ENCODE peak calls at places on chromosomes 6 and 20, in five cellular contexts. M, H, S, N and J are unnamed samples.

GRCh38 chr20:1566701-1567100 is 9.2 kb upstream of the SIRPD start:
- DNase-seq in M (peak; percentile 1), H (no peak), S (no peak), N (no peak), J (no peak)

GRCh38 chr20:18267815-18268214 is 20.5 kb upstream of the ZNF133 start:
- DNase-seq in M (no peak), H (no peak), S (no peak), N (no peak), J (no peak)

GRCh38 chr6:148513145-148514071 is 170.8 kb downstream of the SASH1 start:
- DNase-seq in M (no peak), H (no peak), S (peak; percentile 62), N (no peak), J (no peak)

GRCh38 chr20:11549172-11550117 is 368.2 kb upstream of the BTBD3 start:
- DNase-seq in M (no peak), H (no peak), S (no peak), N (no peak), J (no peak)

GRCh38 chr6:109687271-109687721 is 3.7 kb downstream of the AK9 start:
- DNase-seq in M (no peak), H (no peak), S (no peak), N (no peak), J (no peak)

GRCh38 chr6:79077680-79078056 is 386 bp downstream of the PHIP start:
- DNase-seq in M (no peak), H (no peak), S (peak; percentile 92), N (peak; percentile 49), J (peak; percentile 53)

GRCh38 chr6:130982941-130983456 is 80.0 kb downstream of the EPB41L2 start:
- DNase-seq in M (no peak), H (no peak), S (no peak), N (no peak), J (no peak)

GRCh38 chr20:44648579-44648978 is 2.9 kb downstream of the ADA start:
- DNase-seq in M (peak; percentile 35), H (no peak), S (no peak), N (no peak), J (no peak)

GRCh38 chr6:8947900-8948299 is 512.6 kb upstream of the SLC35B3 start:
- DNase-seq in M (no peak), H (no peak), S (no peak), N (no peak), J (no peak)

DNA sequence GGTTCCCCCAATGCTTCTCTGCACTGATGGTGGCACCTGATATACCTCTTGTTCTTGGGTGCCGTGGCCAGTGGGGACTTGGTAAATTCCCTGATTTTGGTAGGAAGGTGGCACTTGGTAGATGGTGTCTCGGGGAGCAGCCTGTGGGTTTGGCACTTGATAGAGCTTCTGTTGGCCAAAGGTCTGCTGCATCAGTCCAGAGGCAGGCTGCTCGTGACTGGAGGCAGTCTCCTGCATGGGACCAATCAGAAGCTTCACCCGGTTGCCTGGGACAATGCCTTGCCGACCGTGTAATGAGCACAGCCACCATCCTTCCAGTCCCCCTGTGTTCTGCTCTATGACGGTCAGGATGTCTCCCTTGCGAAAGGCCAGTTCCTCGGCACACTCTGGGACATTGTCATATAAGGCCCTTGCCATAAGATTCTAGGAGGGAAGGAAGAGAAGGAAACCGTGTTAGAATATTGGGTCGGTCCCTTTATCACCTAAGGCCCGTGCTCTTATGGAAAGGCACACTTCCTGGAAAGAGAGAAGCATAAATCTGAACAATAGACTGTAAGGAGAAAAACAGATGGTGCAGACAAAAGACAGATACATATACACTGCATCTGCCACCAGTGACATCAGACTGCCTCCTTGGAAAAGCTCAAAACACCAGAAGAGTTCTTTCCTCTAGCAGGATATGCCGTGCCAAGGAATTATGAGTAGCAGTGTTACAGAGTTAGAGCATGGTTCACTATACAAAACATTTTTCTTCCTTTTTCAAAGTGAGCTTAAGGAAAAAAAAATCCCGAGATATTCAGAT is 19.0 kb downstream of the NEDD9 start:
- DNase-seq in M (no peak), H (no peak), S (no peak), N (no peak), J (no peak)
- TF ChIP-seq EP300 in M (no peak), H (no peak), S (no peak), N (no peak), J (peak; percentile 28)

GRCh38 chr20:36860339-36860738 is 15.6 kb upstream of the TLDC2 start:
- DNase-seq in M (no peak), H (no peak), S (no peak), N (no peak), J (no peak)

GRCh38 chr20:36860811-36861624 is 14.9 kb upstream of the TLDC2 start:
- DNase-seq in M (no peak), H (no peak), S (no peak), N (no peak), J (no peak)

GRCh38 chr20:36856691-36857635 is 19.0 kb upstream of the TLDC2 start:
- DNase-seq in M (no peak), H (no peak), S (no peak), N (no peak), J (no peak)

GRCh38 chr20:36859700-36860330 is 16.1 kb upstream of the TLDC2 start:
- DNase-seq in M (no peak), H (no peak), S (no peak), N (no peak), J (no peak)

GRCh38 chr20:36859282-36859555 is 16.7 kb upstream of the TLDC2 start:
- DNase-seq in M (no peak), H (no peak), S (no peak), N (no peak), J (no peak)
- TF ChIP-seq POLR2AphosphoS5 in M (no peak), H (no peak), S (no peak), N (no peak), J (no peak)

GRCh38 chr6:37257320-37257633 is 295 bp upstream of the TBC1D22B start:
- DNase-seq in M (no peak), H (no peak), S (no peak), N (no peak), J (no peak)

GRCh38 chr6:37257634-37258404 is at the start of the genes TBC1D22B and TMEM217:
- DNase-seq in M (peak; percentile 94), H (peak; percentile 98), S (peak; percentile 97), N (peak; percentile 98), J (peak; percentile 98)

GRCh38 chr6:37258716-37259115 is 772 bp upstream of the TMEM217 start:
- DNase-seq in M (no peak), H (no peak), S (no peak), N (no peak), J (no peak)

GRCh38 chr6:37259191-37259590 is 1.2 kb upstream of the TMEM217 start:
- DNase-seq in M (no peak), H (no peak), S (no peak), N (no peak), J (no peak)

GRCh38 chr6:37258405-37258704 is 411 bp upstream of the TMEM217 start:
- DNase-seq in M (no peak), H (no peak), S (no peak), N (no peak), J (no peak)
- TF ChIP-seq EP300 in M (no peak), H (no peak), S (no peak), N (no peak), J (no peak)

DNA sequence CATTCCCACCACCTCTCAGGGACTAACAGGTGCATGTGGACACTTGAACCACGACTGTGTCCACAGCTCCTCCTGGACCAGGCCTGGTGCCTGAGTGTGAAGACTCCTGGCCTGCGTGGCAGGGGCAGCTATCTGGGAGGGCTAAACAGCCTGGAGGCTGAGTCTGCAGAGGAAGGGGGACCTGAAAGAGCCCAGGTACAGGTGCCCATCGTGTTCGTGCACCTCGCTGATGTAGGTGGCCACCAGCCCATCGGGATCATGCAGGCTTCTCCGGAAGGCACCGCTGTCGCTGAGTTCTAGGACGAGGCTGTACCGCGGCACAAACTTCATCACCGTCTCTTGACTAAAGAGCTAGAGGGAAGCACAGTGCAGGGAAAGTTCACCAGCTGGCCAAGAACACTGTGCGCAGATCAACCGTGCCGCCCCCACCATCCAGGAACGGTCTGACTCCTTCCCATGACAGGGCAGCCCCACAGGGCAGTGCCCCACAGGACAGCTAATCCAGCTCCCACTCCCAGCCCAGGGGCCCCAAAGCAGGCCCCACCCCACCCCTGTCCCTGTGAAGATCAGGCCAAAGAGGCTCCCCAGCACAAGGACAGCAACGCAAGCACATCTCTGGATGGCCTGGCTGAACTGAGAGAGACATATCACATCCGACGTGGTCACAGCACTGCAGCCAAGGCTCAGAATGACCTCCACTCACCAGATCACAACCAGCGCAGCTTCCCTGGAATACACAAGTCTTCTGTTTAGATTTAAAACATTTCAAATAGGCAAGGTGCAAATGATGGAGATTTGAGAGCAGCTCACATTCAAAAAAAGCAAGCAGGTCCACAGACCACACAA is 14.8 kb downstream of the CST7 start:
- DNase-seq in M (no peak), H (no peak), S (no peak), N (no peak), J (no peak)
- TF ChIP-seq POLR2AphosphoS5 in M (no peak), H (no peak), S (no peak), N (no peak), J (no peak)